ENCODE peak calls at places on chromosomes 4 and X, in ten cellular contexts. V, H, I, L, T, F, X, G, W and Q are unnamed samples.
A peak's percentile ranks its signal among the peaks of the same experiment; 100 is the strongest.

GRCh38 chrX:64975989-64976672 is at the start of gene ZC4H2:
- ATAC-seq in H (peak; percentile 100), V (peak; percentile 99), T (peak; percentile 84), I (peak; percentile 100), W (peak; percentile 99), X (peak; percentile 87), G (peak; percentile 99), L (peak; percentile 99), F (peak; percentile 100), Q (peak; percentile 95)

GRCh38 chr4:119032921-119033685 is 102.5 kb upstream of the MYOZ2 start:
- ATAC-seq in W (no peak), T (no peak), V (no peak), F (no peak), L (no peak), G (no peak), H (peak; percentile 59), X (no peak), I (no peak), Q (no peak)

GRCh38 chr4:81605278-81605677 is 133.6 kb upstream of the RASGEF1B start:
- ATAC-seq in H (no peak), X (no peak), V (no peak), W (no peak), I (no peak), L (no peak), T (no peak), F (no peak), G (no peak), Q (no peak)

GRCh38 chrX:101407167-101407747 is 468 bp downstream of the GLA start:
- ATAC-seq in V (peak; percentile 35), F (peak; percentile 53), T (peak; percentile 20), G (peak; percentile 13), X (peak; percentile 25), L (no peak), I (peak; percentile 37), W (no peak), H (peak; percentile 3), Q (peak; percentile 4)

GRCh38 chrX:103629295-103630170 is 758 bp downstream of the TCEAL1 start:
- ATAC-seq in W (peak; percentile 81), I (peak; percentile 95), G (peak; percentile 87), V (peak; percentile 95), T (peak; percentile 90), X (peak; percentile 80), L (no peak), F (peak; percentile 94), H (peak; percentile 94), Q (peak; percentile 79)

GRCh38 chr4:125522992-125523391 is 208.2 kb downstream of the FAT4 start:
- ATAC-seq in W (no peak), I (no peak), V (no peak), L (no peak), X (no peak), T (no peak), F (no peak), G (no peak), H (no peak), Q (no peak)

GRCh38 chrX:102712967-102713677 is 874 bp downstream of the GPRASP2 start:
- ATAC-seq in I (peak; percentile 88), H (peak; percentile 88), W (peak; percentile 90), X (peak; percentile 83), G (peak; percentile 74), F (peak; percentile 55), V (peak; percentile 90), T (peak; percentile 85), L (peak; percentile 88), Q (peak; percentile 76)

GRCh38 chrX:45063319-45064095 is 137.2 kb downstream of the DIPK2B start:
- ATAC-seq in W (no peak), L (no peak), H (no peak), V (no peak), I (no peak), F (no peak), X (no peak), T (no peak), G (no peak), Q (no peak)

GRCh38 chr4:140152760-140153418 is 1.1 kb downstream of the MAML3 start:
- ATAC-seq in X (no peak), I (no peak), L (no peak), V (peak; percentile 18), T (peak; percentile 2), F (peak; percentile 17), G (no peak), H (peak; percentile 5), W (peak; percentile 1), Q (no peak)

GRCh38 chr4:186516287-186516686 is 39.1 kb downstream of the MTNR1A start:
- ATAC-seq in I (no peak), F (no peak), W (no peak), X (no peak), H (no peak), G (no peak), V (no peak), L (no peak), T (no peak), Q (no peak)

DNA sequence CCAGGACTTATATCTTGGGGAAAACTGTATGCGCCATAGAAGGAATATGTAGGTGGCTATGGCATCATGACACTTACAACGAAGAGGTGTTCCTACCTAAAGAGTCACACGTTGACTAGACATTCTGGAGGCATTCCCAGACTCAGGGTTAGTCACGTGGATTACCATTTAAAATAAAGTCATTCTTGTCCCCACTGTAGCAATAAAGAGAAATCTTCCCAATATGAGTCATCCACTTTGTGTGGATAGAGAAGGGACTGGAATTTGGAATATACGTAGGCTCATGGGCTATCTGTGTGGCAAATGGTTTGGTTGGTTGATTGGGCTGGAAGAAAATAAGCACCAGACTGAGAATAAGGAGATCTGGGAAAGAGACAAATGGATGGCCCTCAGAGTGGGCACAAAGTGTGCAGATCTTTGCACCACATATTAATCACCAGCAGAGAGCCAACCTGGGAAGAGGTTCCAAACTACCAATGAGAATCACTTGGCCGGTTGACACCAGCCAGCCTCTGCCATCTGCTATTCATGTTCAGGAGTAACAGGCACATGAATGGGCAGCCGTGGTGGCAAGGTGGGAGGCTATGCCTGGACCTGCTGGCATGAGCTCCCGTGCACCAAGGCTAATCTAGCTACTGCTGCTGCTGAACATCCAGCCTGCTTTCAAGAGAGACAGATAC is 41.0 kb downstream of the MTNR1A start:
- ATAC-seq in W (no peak), I (no peak), V (no peak), F (no peak), X (no peak), T (no peak), L (peak; percentile 40), H (no peak), G (no peak), Q (no peak)
- H3K4me3 ChIP-seq in W (no peak overlapping the region), I (no peak overlapping the region), V (no peak overlapping the region), F (no peak overlapping the region), X (no peak overlapping the region), T (no peak overlapping the region), L (no peak overlapping the region), H (no peak overlapping the region), G (no peak overlapping the region), Q (no peak overlapping the region)

GRCh38 chr4:90126805-90127204 is 389 bp upstream of the CCSER1 start:
- ATAC-seq in F (no peak), H (no peak), W (no peak), I (no peak), X (peak; percentile 23), V (no peak), L (no peak), G (no peak), T (no peak), Q (no peak)

GRCh38 chr4:90127706-90128345 is 632 bp downstream of the CCSER1 start:
- ATAC-seq in I (peak; percentile 72), X (peak; percentile 27), W (peak; percentile 75), L (peak; percentile 59), G (peak; percentile 42), H (peak; percentile 74), T (no peak), F (peak; percentile 78), V (peak; percentile 69), Q (peak; percentile 42)

GRCh38 chr4:90121961-90122748 is 5.0 kb upstream of the CCSER1 start:
- ATAC-seq in G (no peak), V (no peak), X (no peak), F (no peak), H (no peak), W (no peak), I (no peak), L (no peak), T (no peak), Q (no peak)

GRCh38 chr4:90127223-90127705 is at the start of gene CCSER1:
- ATAC-seq in F (peak; percentile 71), L (peak; percentile 90), V (peak; percentile 95), H (peak; percentile 96), W (peak; percentile 81), X (peak; percentile 47), G (peak; percentile 65), I (peak; percentile 91), T (no peak), Q (peak; percentile 93)
- TF ChIP-seq POLR2A in F (no peak), L (peak; percentile 96), V (peak; percentile 89), H (peak; percentile 66), W (peak; percentile 99), X (peak; percentile 49), G (no peak), I (peak; percentile 50), T (no peak), Q (peak; percentile 88)

GRCh38 chr4:86043755-86044592 is 315.9 kb downstream of the MAPK10 start:
- ATAC-seq in H (peak; percentile 47), V (peak; percentile 75), L (peak; percentile 84), T (peak; percentile 84), W (peak; percentile 68), I (peak; percentile 75), X (peak; percentile 56), G (peak; percentile 74), F (peak; percentile 68), Q (peak; percentile 62)
- H3K4me3 ChIP-seq in H (no peak overlapping the region), V (no peak overlapping the region), L (no peak overlapping the region), T (no peak overlapping the region), W (no peak overlapping the region), I (no peak overlapping the region), X (no peak overlapping the region), G (no peak overlapping the region), F (no peak overlapping the region), Q (no peak overlapping the region)

GRCh38 chr4:185381794-185382193 is 13.9 kb downstream of the LRP2BP start:
- ATAC-seq in V (no peak), G (no peak), W (no peak), T (no peak), X (no peak), F (no peak), L (no peak), I (no peak), H (no peak), Q (no peak)

GRCh38 chr4:185374573-185374972 is 21.2 kb downstream of the LRP2BP start:
- ATAC-seq in I (no peak), L (no peak), W (no peak), H (no peak), X (no peak), V (no peak), F (no peak), G (no peak), T (peak; percentile 57), Q (no peak)

GRCh38 chr4:185380320-185380719 is 15.4 kb downstream of the LRP2BP start:
- ATAC-seq in I (no peak), F (peak; percentile 92), X (no peak), L (no peak), H (no peak), W (no peak), T (no peak), V (no peak), G (no peak), Q (no peak)

GRCh38 chr4:185379326-185380295 is 16.1 kb downstream of the LRP2BP start:
- ATAC-seq in X (no peak), L (no peak), G (no peak), I (no peak), T (no peak), H (no peak), F (no peak), V (no peak), W (peak; percentile 86), Q (no peak)

DNA sequence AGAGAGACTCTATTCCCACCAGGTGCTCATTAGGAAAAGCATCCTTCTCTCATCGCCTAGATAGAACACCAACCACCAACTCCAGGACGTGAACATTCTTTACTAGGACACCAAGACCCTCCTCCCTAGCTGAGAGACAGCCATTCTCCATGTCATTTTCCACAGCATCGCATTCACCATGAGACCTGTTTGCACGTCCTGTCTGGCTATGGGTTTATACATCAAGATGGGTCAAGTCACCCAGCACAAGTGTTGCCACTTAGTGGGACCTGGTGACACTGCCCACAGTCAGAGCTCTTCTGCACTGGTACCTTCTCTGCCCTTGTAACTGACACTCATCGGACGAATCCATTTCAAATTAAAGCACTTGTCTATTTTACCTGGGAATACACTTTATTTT is 17.5 kb downstream of the LRP2BP start:
- ATAC-seq in H (no peak), L (no peak), X (no peak), V (no peak), T (no peak), W (no peak), F (no peak), I (no peak), G (no peak), Q (no peak)
- TF ChIP-seq POLR2A in H (no peak), L (no peak), X (no peak), V (no peak), T (no peak), W (no peak), F (no peak), I (no peak), G (no peak), Q (no peak)